ENCODE peak calls at places on chromosomes 3 and 15, in four cellular contexts. One of them, this sample, is unnamed.

GRCh38 chr3:44468572-44469520 is 8.6 kb downstream of the ZNF445 start:
- DNase-seq in fibroblast of lung: peak
- DNase-seq in K562: peak
- DNase-seq in pancreas: no peak
- DNase-seq in this sample: peak

GRCh38 chr3:11246663-11246970 is 25.6 kb upstream of the ATG7 start:
- DNase-seq in fibroblast of lung: no peak
- DNase-seq in K562: no peak
- DNase-seq in pancreas: no peak
- DNase-seq in this sample: no peak

GRCh38 chr3:136078421-136079364 is 113.2 kb downstream of the PPP2R3A start:
- DNase-seq in fibroblast of lung: peak
- DNase-seq in K562: peak
- DNase-seq in pancreas: no peak
- DNase-seq in this sample: peak

GRCh38 chr3:48634661-48635221 is 520 bp downstream of the SLC26A6 start:
- DNase-seq in fibroblast of lung: peak
- DNase-seq in K562: peak
- DNase-seq in pancreas: peak
- DNase-seq in this sample: peak

GRCh38 chr15:70269331-70269911 is 171.7 kb upstream of the TLE3 start:
- DNase-seq in fibroblast of lung: no peak
- DNase-seq in K562: no peak
- DNase-seq in pancreas: peak
- DNase-seq in this sample: no peak

GRCh38 chr3:51434746-51435323 is 43.8 kb downstream of the RBM15B start:
- DNase-seq in fibroblast of lung: peak
- DNase-seq in K562: peak
- DNase-seq in pancreas: no peak
- DNase-seq in this sample: peak

GRCh38 chr15:71678191-71678590 is 132.2 kb upstream of the NR2E3 start:
- DNase-seq in fibroblast of lung: no peak
- DNase-seq in K562: no peak
- DNase-seq in pancreas: no peak
- DNase-seq in this sample: peak

GRCh38 chr3:125443923-125444322 is 68.8 kb upstream of the ZNF148 start:
- DNase-seq in fibroblast of lung: peak
- DNase-seq in K562: no peak
- DNase-seq in pancreas: no peak
- DNase-seq in this sample: peak

GRCh38 chr15:33324609-33325008 is 13.8 kb downstream of the RYR3 start:
- DNase-seq in fibroblast of lung: no peak
- DNase-seq in K562: no peak
- DNase-seq in pancreas: no peak
- DNase-seq in this sample: no peak

GRCh38 chr3:86948840-86949239 is 42.1 kb downstream of the VGLL3 start:
- DNase-seq in fibroblast of lung: peak
- DNase-seq in K562: no peak
- DNase-seq in pancreas: no peak
- DNase-seq in this sample: peak

GRCh38 chr15:75808563-75808962 is 34.7 kb upstream of the UBE2Q2 start:
- DNase-seq in fibroblast of lung: no peak
- DNase-seq in K562: no peak
- DNase-seq in pancreas: no peak
- DNase-seq in this sample: no peak

GRCh38 chr3:139559541-139559940 is 20.0 kb upstream of the RBP1 start:
- DNase-seq in fibroblast of lung: no peak
- DNase-seq in K562: no peak
- DNase-seq in pancreas: no peak
- DNase-seq in this sample: peak

GRCh38 chr3:138051946-138052802 is 42.2 kb downstream of the CLDN18 start:
- DNase-seq in fibroblast of lung: peak
- DNase-seq in K562: peak
- DNase-seq in pancreas: no peak
- DNase-seq in this sample: peak

GRCh38 chr15:74920472-74920871 is 13.8 kb upstream of the FAM219B start:
- DNase-seq in fibroblast of lung: no peak
- DNase-seq in K562: no peak
- DNase-seq in pancreas: no peak
- DNase-seq in this sample: no peak

GRCh38 chr15:29278436-29279099 is 8.9 kb upstream of the NSMCE3 start:
- DNase-seq in fibroblast of lung: peak
- DNase-seq in K562: no peak
- DNase-seq in pancreas: no peak
- DNase-seq in this sample: peak

GRCh38 chr3:152419748-152420147 is 151.0 kb downstream of the MBNL1 start:
- DNase-seq in fibroblast of lung: no peak
- DNase-seq in K562: no peak
- DNase-seq in pancreas: no peak
- DNase-seq in this sample: no peak

GRCh38 chr15:79163395-79163794 is 72.8 kb upstream of the RASGRF1 start:
- DNase-seq in fibroblast of lung: no peak
- DNase-seq in K562: no peak
- DNase-seq in pancreas: no peak
- DNase-seq in this sample: no peak

GRCh38 chr15:29090617-29091466 is 178.8 kb downstream of the NSMCE3 start:
- DNase-seq in fibroblast of lung: peak
- DNase-seq in K562: peak
- DNase-seq in pancreas: no peak
- DNase-seq in this sample: peak

GRCh38 chr3:28859897-28860296 is 421.0 kb upstream of the RBMS3 start:
- DNase-seq in fibroblast of lung: no peak
- DNase-seq in K562: no peak
- DNase-seq in pancreas: no peak
- DNase-seq in this sample: no peak

GRCh38 chr3:51955175-51955892 is at the start of gene GPR62:
- DNase-seq in fibroblast of lung: no peak
- DNase-seq in K562: no peak
- DNase-seq in pancreas: peak
- DNase-seq in this sample: no peak

GRCh38 chr3:79767194-79767952 is 425 bp downstream of the ROBO1 start:
- DNase-seq in fibroblast of lung: peak
- DNase-seq in K562: no peak
- DNase-seq in pancreas: no peak
- DNase-seq in this sample: no peak

GRCh38 chr15:95995375-95996168 is 334.9 kb upstream of the NR2F2 start:
- DNase-seq in fibroblast of lung: peak
- DNase-seq in K562: no peak
- DNase-seq in pancreas: no peak
- DNase-seq in this sample: no peak

GRCh38 chr3:157471051-157471450 is 32.2 kb downstream of the VEPH1 start:
- DNase-seq in fibroblast of lung: peak
- DNase-seq in K562: no peak
- DNase-seq in pancreas: no peak
- DNase-seq in this sample: no peak

GRCh38 chr15:89496155-89497098 is at the start of gene RHCG:
- DNase-seq in fibroblast of lung: peak
- DNase-seq in K562: peak
- DNase-seq in pancreas: peak
- DNase-seq in this sample: peak

GRCh38 chr15:73515520-73515919 is 72.6 kb downstream of the REC114 start:
- DNase-seq in fibroblast of lung: no peak
- DNase-seq in K562: no peak
- DNase-seq in pancreas: no peak
- DNase-seq in this sample: no peak

GRCh38 chr3:111332488-111333095 is 209.4 kb upstream of the CD96 start:
- DNase-seq in fibroblast of lung: no peak
- DNase-seq in K562: no peak
- DNase-seq in pancreas: no peak
- DNase-seq in this sample: no peak

GRCh38 chr3:108861401-108861800 is 38.8 kb downstream of the TRAT1 start:
- DNase-seq in fibroblast of lung: no peak
- DNase-seq in K562: no peak
- DNase-seq in pancreas: no peak
- DNase-seq in this sample: no peak

GRCh38 chr3:126340943-126341754 is 16.1 kb downstream of the KLF15 start:
- DNase-seq in fibroblast of lung: no peak
- DNase-seq in K562: no peak
- DNase-seq in pancreas: peak
- DNase-seq in this sample: no peak

GRCh38 chr3:37526511-37526910 is 335.2 kb upstream of the CTDSPL start:
- DNase-seq in fibroblast of lung: peak
- DNase-seq in K562: no peak
- DNase-seq in pancreas: no peak
- DNase-seq in this sample: peak

GRCh38 chr3:66469220-66469640 is 31.6 kb downstream of the LRIG1 start:
- DNase-seq in fibroblast of lung: peak
- DNase-seq in K562: no peak
- DNase-seq in pancreas: no peak
- DNase-seq in this sample: peak

GRCh38 chr3:62318365-62318751 is 55.0 kb downstream of the FEZF2 start:
- DNase-seq in fibroblast of lung: no peak
- DNase-seq in K562: no peak
- DNase-seq in pancreas: no peak
- DNase-seq in this sample: no peak

GRCh38 chr15:67149859-67150824 is 84.7 kb downstream of the SMAD3 start:
- DNase-seq in fibroblast of lung: peak
- DNase-seq in K562: peak
- DNase-seq in pancreas: no peak
- DNase-seq in this sample: peak

GRCh38 chr3:164458986-164459385 is 619.3 kb downstream of the SI start:
- DNase-seq in fibroblast of lung: no peak
- DNase-seq in K562: no peak
- DNase-seq in pancreas: no peak
- DNase-seq in this sample: peak

GRCh38 chr3:188578579-188579363 is 424.8 kb downstream of the LPP start:
- DNase-seq in fibroblast of lung: peak
- DNase-seq in K562: no peak
- DNase-seq in pancreas: no peak
- DNase-seq in this sample: peak

GRCh38 chr15:34039506-34040123 is 611 bp upstream of the AVEN start:
- DNase-seq in fibroblast of lung: peak
- DNase-seq in K562: no peak
- DNase-seq in pancreas: no peak
- DNase-seq in this sample: no peak

GRCh38 chr3:68256635-68257034 is 602.2 kb upstream of the SUCLG2 start:
- DNase-seq in fibroblast of lung: no peak
- DNase-seq in K562: no peak
- DNase-seq in pancreas: no peak
- DNase-seq in this sample: no peak
- TF ChIP-seq CTCF in fibroblast of lung: peak
- TF ChIP-seq CTCF in K562: no peak
- TF ChIP-seq CTCF in pancreas: peak
- TF ChIP-seq CTCF in this sample: peak

GRCh38 chr3:155738580-155739076 is 6.2 kb downstream of the PLCH1 start:
- DNase-seq in fibroblast of lung: no peak
- DNase-seq in K562: no peak
- DNase-seq in pancreas: no peak
- DNase-seq in this sample: no peak
- H3K4me3 ChIP-seq in fibroblast of lung: no peak
- H3K4me3 ChIP-seq in K562: no peak
- H3K4me3 ChIP-seq in pancreas: no peak
- H3K4me3 ChIP-seq in this sample: no peak

DNA sequence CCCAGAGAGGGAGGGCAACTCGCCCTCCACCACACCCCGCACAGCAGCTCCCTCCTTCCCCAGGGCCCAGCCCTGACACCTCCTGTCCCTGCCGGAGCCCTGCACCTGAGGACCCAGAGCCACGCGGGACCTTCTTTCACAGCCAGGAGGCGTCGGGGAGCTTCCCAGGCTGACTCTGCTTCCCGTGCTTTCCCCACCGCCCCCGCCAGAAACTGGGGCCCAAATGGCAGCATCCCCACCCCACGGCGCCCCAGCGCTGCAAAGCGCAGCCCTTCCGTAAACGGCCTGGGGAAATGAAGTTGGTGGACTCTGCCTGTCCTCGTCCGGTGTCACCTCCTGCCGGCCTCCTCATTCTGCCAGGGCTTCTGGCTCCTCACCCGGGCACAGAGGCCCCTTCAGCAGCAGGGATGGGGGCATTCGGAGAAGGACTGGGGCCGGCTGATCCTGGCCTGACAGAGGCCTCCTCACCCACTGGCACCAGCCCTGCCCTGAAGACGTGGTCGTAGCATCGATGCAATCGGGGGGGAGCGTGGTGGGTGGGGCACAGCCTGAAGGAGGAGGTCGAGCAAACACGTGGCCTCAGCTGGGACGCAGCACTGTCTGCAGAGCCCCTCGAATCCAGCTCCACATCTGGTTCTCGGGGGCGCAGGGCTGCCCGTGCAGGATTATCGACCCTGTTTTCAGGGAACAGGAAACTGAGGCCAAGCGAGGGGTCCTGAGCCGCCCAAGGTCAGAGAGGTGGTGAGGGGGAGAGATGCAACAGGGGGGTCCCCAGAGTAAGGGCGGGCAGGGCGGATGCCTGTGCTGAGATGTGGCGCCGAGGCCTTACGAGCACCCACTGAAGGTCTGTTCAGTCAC is 235.4 kb downstream of the XXYLT1 start:
- DNase-seq in fibroblast of lung: no peak
- DNase-seq in K562: peak
- DNase-seq in pancreas: no peak
- DNase-seq in this sample: no peak
- TF ChIP-seq CTCF in fibroblast of lung: peak
- TF ChIP-seq CTCF in K562: peak
- TF ChIP-seq CTCF in pancreas: no peak
- TF ChIP-seq CTCF in this sample: peak

GRCh38 chr15:36877796-36878744 is 222.3 kb downstream of the MEIS2 start:
- DNase-seq in fibroblast of lung: no peak
- DNase-seq in K562: no peak
- DNase-seq in pancreas: peak
- DNase-seq in this sample: no peak
- H3K4me3 ChIP-seq in fibroblast of lung: no peak
- H3K4me3 ChIP-seq in K562: no peak
- H3K4me3 ChIP-seq in pancreas: no peak
- H3K4me3 ChIP-seq in this sample: peak

GRCh38 chr3:175093738-175094137 is 234.6 kb downstream of the NAALADL2 start:
- DNase-seq in fibroblast of lung: no peak
- DNase-seq in K562: no peak
- DNase-seq in pancreas: no peak
- DNase-seq in this sample: no peak

GRCh38 chr3:175091426-175092114 is 232.4 kb downstream of the NAALADL2 start:
- DNase-seq in fibroblast of lung: peak
- DNase-seq in K562: no peak
- DNase-seq in pancreas: no peak
- DNase-seq in this sample: no peak

GRCh38 chr3:175094344-175094743 is 235.2 kb downstream of the NAALADL2 start:
- DNase-seq in fibroblast of lung: no peak
- DNase-seq in K562: no peak
- DNase-seq in pancreas: no peak
- DNase-seq in this sample: no peak

DNA sequence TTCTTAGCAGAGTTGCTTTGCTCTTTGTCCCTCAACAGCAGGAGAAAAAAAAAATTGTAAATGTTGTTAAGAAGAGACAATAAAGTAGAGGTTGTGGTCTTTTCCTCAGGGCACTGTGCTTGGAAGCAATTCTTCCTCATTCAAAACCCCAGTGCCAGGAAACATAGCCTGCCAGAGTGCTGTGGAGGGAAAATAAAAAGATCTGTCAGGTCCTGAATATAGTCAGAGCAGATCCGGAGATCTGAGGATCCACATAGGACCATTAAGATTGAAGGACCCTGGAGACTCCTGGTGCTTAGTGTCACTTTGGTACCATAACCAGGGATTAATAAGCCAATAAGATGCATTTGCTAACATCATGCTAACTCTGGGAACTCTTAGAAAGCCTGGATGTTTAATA is 229.8 kb downstream of the NAALADL2 start:
- DNase-seq in fibroblast of lung: no peak
- DNase-seq in K562: no peak
- DNase-seq in pancreas: no peak
- DNase-seq in this sample: no peak
- TF ChIP-seq CTCF in fibroblast of lung: no peak
- TF ChIP-seq CTCF in K562: no peak
- TF ChIP-seq CTCF in pancreas: no peak
- TF ChIP-seq CTCF in this sample: no peak